ENCODE peak calls at places on chromosome X, in six cellular contexts. J, O, U, Q, S and G are unnamed samples.

GRCh38 chrX:46461653-46462191 is 83.5 kb downstream of the ZNF674 start:
- DNase-seq in J (no peak), U (no peak), O (no peak), S (no peak), Q (no peak), G (no peak)

GRCh38 chrX:66004928-66005831 is 34.7 kb downstream of the VSIG4 start:
- DNase-seq in O (no peak), J (no peak), Q (no peak), U (no peak), S (no peak), G (no peak)

GRCh38 chrX:79366888-79367749 is at the start of gene ITM2A:
- DNase-seq in U (peak), O (peak), J (peak), S (peak), Q (peak), G (peak)

GRCh38 chrX:151984328-151984727 is 9.9 kb upstream of the GABRE start:
- DNase-seq in O (no peak), Q (no peak), U (no peak), J (no peak), S (no peak), G (no peak)

GRCh38 chrX:91434351-91435168 is at the start of gene PABPC5:
- DNase-seq in O (peak), Q (peak), S (peak), J (peak), U (peak), G (peak)

GRCh38 chrX:49310371-49310770 is 6.9 kb downstream of the GAGE10 start:
- DNase-seq in Q (no peak), O (no peak), J (no peak), U (no peak), S (no peak), G (no peak)

GRCh38 chrX:10851809-10852208 is 231.4 kb upstream of the MID1 start:
- DNase-seq in Q (no peak), S (no peak), J (no peak), O (no peak), U (no peak), G (no peak)

GRCh38 chrX:42869011-42869410 is 91.0 kb upstream of the PPP1R2C start:
- DNase-seq in O (no peak), U (no peak), S (no peak), J (no peak), Q (no peak), G (no peak)

GRCh38 chrX:104318330-104319009 is 63.7 kb upstream of the ESX1 start:
- DNase-seq in U (peak), Q (no peak), S (no peak), J (no peak), O (no peak), G (no peak)

DNA sequence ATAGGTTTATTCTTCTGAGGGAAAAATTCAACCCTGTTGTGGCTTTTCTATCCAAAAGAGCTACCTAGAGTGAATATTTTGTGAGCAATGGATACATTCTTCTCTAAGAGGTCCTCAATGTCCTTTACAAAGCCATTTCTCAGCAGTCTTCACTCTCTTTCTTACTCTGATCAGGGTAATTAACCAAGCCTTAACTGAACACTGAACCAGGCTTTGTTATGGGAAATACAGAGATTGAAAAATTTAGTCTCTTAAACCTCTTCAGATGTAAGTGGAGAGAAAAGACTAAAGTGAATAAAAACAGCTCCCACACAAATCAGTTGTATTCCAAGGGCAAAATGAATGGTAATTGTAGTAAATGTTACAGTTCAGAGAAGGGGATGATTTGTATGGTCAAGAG is 353.5 kb downstream of the CHIC1 start:
- DNase-seq in S (no peak), J (no peak), Q (no peak), U (no peak), O (no peak), G (no peak)
- H3K27ac ChIP-seq in S (no peak), J (peak), Q (no peak), U (no peak), O (no peak), G (no peak)

GRCh38 chrX:154775611-154776349 is 13.1 kb downstream of the DKC1 start:
- DNase-seq in J (no peak), S (no peak), Q (peak), O (no peak), U (no peak), G (no peak)
- TF ChIP-seq POLR2A in J (no peak), S (no peak), Q (no peak), O (no peak), U (no peak), G (no peak)

GRCh38 chrX:5644786-5645185 is 583.9 kb downstream of the NLGN4X start:
- DNase-seq in J (no peak), S (no peak), Q (no peak), U (no peak), O (no peak), G (no peak)

GRCh38 chrX:5650904-5651303 is 577.8 kb downstream of the NLGN4X start:
- DNase-seq in S (no peak), U (no peak), Q (no peak), J (no peak), O (no peak), G (no peak)

GRCh38 chrX:5646818-5647217 is 581.8 kb downstream of the NLGN4X start:
- DNase-seq in Q (no peak), S (no peak), J (no peak), U (no peak), O (no peak), G (no peak)

GRCh38 chrX:5648941-5649568 is 579.6 kb downstream of the NLGN4X start:
- DNase-seq in Q (no peak), U (no peak), O (no peak), J (no peak), S (no peak), G (no peak)
- H3K27ac ChIP-seq in Q (no peak), U (no peak), O (no peak), J (no peak), S (no peak), G (no peak)

GRCh38 chrX:71095555-71095970 is at the start of gene FOXO4:
- DNase-seq in S (peak), Q (peak), U (peak), O (peak), J (peak), G (peak)
- TF ChIP-seq POLR2A in S (peak), Q (no peak), U (no peak), O (no peak), J (no peak), G (peak)

GRCh38 chrX:81121513-81122363 is 80.0 kb downstream of the HMGN5 start:
- DNase-seq in J (peak), O (peak), U (peak), Q (peak), S (peak), G (peak)
- H3K27ac ChIP-seq in J (peak), O (peak), U (peak), Q (peak), S (peak), G (peak)

GRCh38 chrX:107711521-107712041 is 64.0 kb downstream of the TSC22D3 start:
- DNase-seq in U (no peak), J (no peak), O (peak), Q (no peak), S (no peak), G (no peak)

GRCh38 chrX:107713205-107714195 is 62.1 kb downstream of the TSC22D3 start:
- DNase-seq in S (no peak), U (no peak), J (no peak), Q (no peak), O (peak), G (no peak)

GRCh38 chrX:107710617-107711391 is 64.8 kb downstream of the TSC22D3 start:
- DNase-seq in Q (peak), S (no peak), U (no peak), O (peak), J (peak), G (peak)

GRCh38 chrX:107714196-107714811 is 61.3 kb downstream of the TSC22D3 start:
- DNase-seq in U (no peak), O (no peak), Q (no peak), S (no peak), J (no peak), G (no peak)

GRCh38 chrX:107712231-107713204 is 63.1 kb downstream of the TSC22D3 start:
- DNase-seq in Q (no peak), U (no peak), J (peak), O (peak), S (no peak), G (peak)
- TF ChIP-seq POLR2A in Q (no peak), U (no peak), J (peak), O (no peak), S (peak), G (peak)

GRCh38 chrX:149631293-149632165 is at the start of gene TMEM185A:
- DNase-seq in S (peak), U (peak), Q (peak), O (peak), J (peak), G (peak)

GRCh38 chrX:149630681-149631292 is 805 bp downstream of the TMEM185A start:
- DNase-seq in Q (peak), U (no peak), J (no peak), O (no peak), S (no peak), G (peak)

GRCh38 chrX:149628280-149628679 is 3.3 kb downstream of the TMEM185A start:
- DNase-seq in S (no peak), O (no peak), U (no peak), Q (no peak), J (no peak), G (no peak)

GRCh38 chrX:149628768-149629167 is 2.8 kb downstream of the TMEM185A start:
- DNase-seq in S (no peak), O (no peak), J (no peak), Q (no peak), U (no peak), G (no peak)

GRCh38 chrX:149629730-149630387 is 1.7 kb downstream of the TMEM185A start:
- DNase-seq in J (no peak), O (no peak), S (no peak), Q (no peak), U (no peak), G (no peak)
- H3K27ac ChIP-seq in J (no peak), O (no peak), S (no peak), Q (no peak), U (no peak), G (peak)

GRCh38 chrX:30798810-30799209 is 90.2 kb downstream of the TAB3 start:
- DNase-seq in S (no peak), Q (no peak), U (no peak), O (no peak), J (no peak), G (no peak)
- TF ChIP-seq POLR2A in S (no peak), Q (no peak), U (no peak), O (no peak), J (no peak), G (no peak)

DNA sequence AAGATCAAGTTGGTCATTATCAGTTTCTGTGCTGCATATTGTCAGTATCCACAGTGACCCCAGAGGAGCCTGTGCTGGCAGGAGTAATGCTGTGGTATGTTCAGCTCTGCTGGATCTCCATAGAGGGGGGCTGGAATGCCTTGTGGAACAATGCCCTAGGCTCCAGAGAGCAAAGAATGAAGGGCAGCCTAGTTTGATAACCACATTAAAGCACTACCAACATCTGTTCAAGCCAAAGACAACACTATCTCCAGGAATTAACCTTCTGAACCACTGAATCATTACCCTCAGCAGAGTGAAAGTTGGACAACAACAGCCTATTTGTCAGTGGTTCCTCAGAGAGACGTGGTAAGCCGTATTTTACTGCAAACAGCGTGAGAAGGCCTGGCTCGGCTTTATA is 192.3 kb upstream of the CXorf66 start:
- DNase-seq in O (no peak), Q (no peak), U (no peak), J (no peak), S (no peak), G (no peak)
- H3K27ac ChIP-seq in O (no peak), Q (no peak), U (no peak), J (no peak), S (no peak), G (no peak)